ENCODE peak calls at places on chromosomes 13 and 19, in six cellular contexts. I, U, C, T, J and F are unnamed samples.

GRCh38 chr19:41872775-41873647 is 4.1 kb upstream of the CD79A start:
- DNase-seq in C (peak), U (peak), J (peak), I (peak), T (peak), F (no peak)

GRCh38 chr19:35704218-35704617 is at the start of gene ZBTB32:
- DNase-seq in C (no peak), T (peak), I (peak), J (no peak), U (no peak), F (no peak)

GRCh38 chr19:18514800-18515682 is 6.8 kb downstream of the ELL start:
- DNase-seq in U (peak), J (peak), I (peak), T (peak), C (no peak), F (peak)

GRCh38 chr19:860481-861098 is 1.1 kb downstream of the CFD start:
- DNase-seq in C (peak), I (peak), T (peak), U (peak), J (peak), F (peak)

GRCh38 chr13:100536643-100537180 is 51.9 kb downstream of the GGACT start:
- DNase-seq in J (no peak), T (no peak), U (no peak), I (no peak), C (no peak), F (no peak)

GRCh38 chr13:79402074-79402635 is 3.9 kb downstream of the RBM26 start:
- DNase-seq in J (no peak), I (no peak), T (no peak), U (no peak), C (no peak), F (no peak)

GRCh38 chr13:28239374-28239773 is 101.0 kb downstream of the PAN3 start:
- DNase-seq in J (no peak), T (no peak), U (no peak), C (no peak), I (no peak), F (no peak)

GRCh38 chr13:95323930-95324662 is 22.8 kb upstream of the ABCC4 start:
- DNase-seq in I (no peak), C (no peak), T (peak), J (no peak), U (no peak), F (no peak)

GRCh38 chr19:35959040-35959967 is 23.1 kb downstream of the LRFN3 start:
- DNase-seq in T (no peak), C (no peak), U (peak), I (peak), J (peak), F (no peak)

GRCh38 chr13:81821259-81821658 is 1480.3 kb upstream of the SPRY2 start:
- DNase-seq in I (no peak), J (no peak), U (no peak), C (no peak), T (no peak), F (no peak)

GRCh38 chr13:39297664-39298171 is 259.5 kb downstream of the NHLRC3 start:
- DNase-seq in I (no peak), J (no peak), T (no peak), U (no peak), C (no peak), F (no peak)

GRCh38 chr19:18173572-18174294 is at the start of gene IFI30:
- DNase-seq in I (peak), U (peak), J (peak), C (no peak), T (peak), F (peak)

GRCh38 chr13:20425819-20426219 is 99.8 kb downstream of the CRYL1 start:
- DNase-seq in C (no peak), U (no peak), I (no peak), T (peak), J (no peak), F (no peak)

GRCh38 chr19:7953060-7953459 is 9.6 kb upstream of the TIMM44 start:
- DNase-seq in J (no peak), C (no peak), T (peak), I (no peak), U (no peak), F (no peak)

GRCh38 chr13:21176982-21177284 is 475 bp downstream of the MRPL57 start:
- DNase-seq in C (no peak), I (no peak), U (no peak), J (no peak), T (no peak), F (no peak)

GRCh38 chr19:42295831-42296525 is 6.0 kb upstream of the PRR19 start:
- DNase-seq in J (peak), T (peak), C (peak), U (peak), I (peak), F (peak)

GRCh38 chr13:19781526-19781925 is 1.2 kb downstream of the PSPC1 start:
- DNase-seq in U (no peak), J (no peak), I (no peak), C (no peak), T (no peak), F (no peak)

GRCh38 chr13:26946675-26947342 is 186.2 kb upstream of the GPR12 start:
- DNase-seq in I (no peak), U (peak), J (no peak), T (peak), C (no peak), F (no peak)

GRCh38 chr13:32314271-32314967 is 744 bp downstream of the ZAR1L start:
- DNase-seq in J (peak), T (no peak), C (no peak), U (no peak), I (peak), F (peak)

GRCh38 chr13:53200498-53201453 is 172.2 kb downstream of the OLFM4 start:
- DNase-seq in J (peak), I (peak), T (peak), C (no peak), U (peak), F (no peak)

GRCh38 chr19:9144920-9145319 is 4.7 kb downstream of the ZNF317 start:
- DNase-seq in T (peak), J (no peak), U (no peak), C (no peak), I (no peak), F (no peak)

GRCh38 chr19:18119243-18120105 is 21.9 kb downstream of the MAST3 start:
- DNase-seq in T (no peak), U (no peak), J (no peak), I (no peak), C (no peak), F (no peak)

GRCh38 chr13:26183416-26183815 is 38.7 kb downstream of the RNF6 start:
- DNase-seq in T (no peak), U (no peak), J (no peak), C (no peak), I (no peak), F (no peak)

GRCh38 chr19:18110833-18111232 is 13.3 kb downstream of the MAST3 start:
- DNase-seq in I (no peak), U (no peak), J (no peak), C (peak), T (peak), F (no peak)

GRCh38 chr13:41603917-41604316 is 146.6 kb downstream of the RGCC start:
- DNase-seq in I (no peak), U (peak), T (no peak), C (no peak), J (no peak), F (no peak)

GRCh38 chr13:114062754-114063153 is 69.7 kb downstream of the RASA3 start:
- DNase-seq in I (peak), J (no peak), U (no peak), C (no peak), T (no peak), F (no peak)

GRCh38 chr13:111328803-111329410 is 8.5 kb downstream of the TEX29 start:
- DNase-seq in I (no peak), U (no peak), J (no peak), C (no peak), T (no peak), F (peak)

GRCh38 chr13:48158290-48158689 is 63.4 kb upstream of the MED4 start:
- DNase-seq in U (no peak), T (no peak), I (no peak), J (no peak), C (no peak), F (no peak)

GRCh38 chr13:114099191-114099590 is 33.2 kb downstream of the RASA3 start:
- DNase-seq in U (peak), J (peak), C (peak), T (peak), I (peak), F (peak)

GRCh38 chr19:4559569-4559968 is at the start of gene SEMA6B:
- DNase-seq in J (no peak), T (no peak), U (peak), I (peak), C (no peak), F (peak)

GRCh38 chr13:52128714-52129700 is at the start of gene NEK5:
- DNase-seq in U (peak), I (peak), C (peak), T (peak), J (peak), F (peak)

GRCh38 chr19:19475845-19476828 is 39.2 kb downstream of the TSSK6 start:
- DNase-seq in T (peak), C (peak), U (no peak), J (no peak), I (peak), F (no peak)

GRCh38 chr19:18408053-18408476 is 10.6 kb upstream of the LRRC25 start:
- DNase-seq in U (no peak), J (peak), I (peak), T (peak), C (no peak), F (peak)

GRCh38 chr13:84192125-84192524 is 309.9 kb upstream of the SLITRK1 start:
- DNase-seq in T (peak), I (no peak), U (peak), C (no peak), J (no peak), F (no peak)

GRCh38 chr13:69108486-69108885 is 999.1 kb upstream of the ATXN8OS start:
- DNase-seq in U (no peak), T (no peak), I (no peak), J (no peak), C (no peak), F (no peak)

GRCh38 chr19:51610576-51610975 is 19.6 kb downstream of the SIGLEC5 start:
- DNase-seq in I (no peak), J (no peak), U (no peak), C (no peak), T (no peak), F (no peak)

GRCh38 chr19:55418185-55418584 is 10.6 kb upstream of the UBE2S start:
- DNase-seq in C (peak), I (peak), J (no peak), T (peak), U (peak), F (no peak)

GRCh38 chr19:3108775-3109174 is 14.6 kb downstream of the GNA11 start:
- DNase-seq in U (peak), I (peak), T (peak), J (peak), C (peak), F (no peak)

GRCh38 chr13:33224191-33224590 is 61.4 kb downstream of the STARD13 start:
- DNase-seq in I (no peak), T (no peak), J (no peak), C (no peak), U (no peak), F (no peak)

DNA sequence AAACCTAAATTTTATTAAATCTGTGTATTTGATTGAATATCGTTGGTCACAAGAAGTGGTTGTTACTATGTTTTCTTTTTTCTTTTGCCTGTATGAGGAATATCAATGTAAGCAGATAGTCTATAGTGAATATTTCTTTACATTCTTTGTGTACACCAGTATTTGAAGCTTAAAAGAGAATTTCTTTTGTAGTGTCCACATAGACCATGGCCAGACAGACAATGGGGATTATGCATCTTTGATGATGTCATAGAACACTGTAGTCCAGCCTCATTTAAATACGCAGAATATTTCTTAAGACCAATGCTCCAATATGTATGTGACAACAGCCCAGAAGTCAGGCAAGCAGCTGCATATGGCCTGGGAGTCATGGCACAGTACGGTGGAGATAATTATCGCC is 64.8 kb downstream of the IPO5 start:
- DNase-seq in T (no peak), U (no peak), I (no peak), J (no peak), C (no peak), F (no peak)
- H3K4me3 ChIP-seq in T (no peak), U (no peak), I (no peak), J (no peak), C (no peak), F (no peak)

GRCh38 chr19:40800997-40801377 is 2.0 kb downstream of the EGLN2 start:
- DNase-seq in I (peak), C (no peak), U (no peak), J (no peak), T (no peak), F (no peak)
- H3K4me3 ChIP-seq in I (no peak), C (no peak), U (no peak), J (peak), T (no peak), F (no peak)

DNA sequence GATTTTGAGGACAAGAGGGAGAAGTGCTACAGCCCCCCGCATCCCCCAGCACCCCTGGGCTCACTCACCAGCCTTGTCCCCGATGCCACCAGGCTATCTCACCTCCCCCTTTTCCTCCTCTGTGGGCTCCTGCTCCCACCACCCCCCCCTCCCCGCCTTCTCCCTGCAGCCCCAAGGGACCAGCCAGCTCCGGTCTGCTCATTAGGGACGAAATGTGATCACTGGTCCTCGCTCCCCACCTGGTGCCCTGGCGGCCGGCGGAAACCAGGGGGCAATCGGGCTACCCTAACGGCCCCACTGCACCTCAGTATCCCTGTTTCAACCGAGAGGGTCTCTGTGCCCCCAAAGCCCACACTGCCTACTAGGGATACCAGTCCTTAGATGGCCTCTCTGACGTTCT is 2.7 kb downstream of the GPR4 start:
- DNase-seq in J (no peak), U (no peak), T (no peak), I (no peak), C (no peak), F (no peak)
- H3K4me3 ChIP-seq in J (peak), U (no peak), T (no peak), I (peak), C (no peak), F (no peak)

DNA sequence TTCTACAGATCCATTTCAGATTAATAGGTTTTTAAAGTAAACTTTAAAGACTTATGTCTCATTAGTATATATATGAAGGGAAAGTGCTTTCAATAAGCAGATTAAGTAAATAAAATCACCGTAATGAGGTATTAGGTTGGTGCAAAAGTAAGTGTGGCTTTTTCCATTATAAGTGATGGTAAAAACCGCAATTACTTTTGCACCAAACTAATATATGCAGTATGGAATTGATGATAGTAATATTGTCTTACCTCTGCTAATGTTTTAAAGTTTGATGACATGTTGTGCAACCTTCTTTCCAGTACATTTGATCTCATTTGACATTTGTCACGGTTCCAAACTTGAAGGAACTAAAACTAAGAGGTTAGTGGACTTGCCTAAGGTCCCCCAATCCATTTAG is 1819.3 kb downstream of the PCDH9 start:
- DNase-seq in J (no peak), I (no peak), U (no peak), T (no peak), C (no peak), F (no peak)
- H3K4me3 ChIP-seq in J (no peak), I (no peak), U (no peak), T (no peak), C (no peak), F (no peak)

DNA sequence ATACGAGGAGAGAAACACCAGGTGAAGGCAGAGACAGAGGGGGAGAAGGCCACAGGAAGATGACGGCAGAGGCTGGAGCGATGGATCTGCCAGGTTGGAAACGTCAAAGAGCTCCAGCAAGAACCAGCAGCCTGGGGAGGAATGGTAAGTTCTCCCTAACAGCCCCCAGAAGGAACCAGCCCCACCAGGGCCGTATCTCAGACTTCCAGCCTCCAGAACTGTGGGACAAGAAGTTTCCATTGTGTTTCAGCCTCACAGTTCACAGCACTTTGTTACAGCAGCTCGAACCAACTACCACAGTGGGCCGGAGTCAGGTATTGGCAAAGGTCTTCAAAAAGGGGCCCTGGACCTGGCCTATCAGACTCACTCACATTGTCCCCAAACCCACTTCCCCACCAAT is 89.2 kb upstream of the GPR183 start:
- DNase-seq in U (no peak), J (no peak), C (no peak), T (no peak), I (no peak), F (no peak)
- H3K4me3 ChIP-seq in U (no peak), J (no peak), C (no peak), T (no peak), I (no peak), F (no peak)

GRCh38 chr19:46349311-46349993 is 2.6 kb downstream of the PPP5C start:
- DNase-seq in I (no peak), U (no peak), J (no peak), T (no peak), C (no peak), F (no peak)
- H3K4me3 ChIP-seq in I (no peak), U (no peak), J (no peak), T (no peak), C (no peak), F (no peak)

DNA sequence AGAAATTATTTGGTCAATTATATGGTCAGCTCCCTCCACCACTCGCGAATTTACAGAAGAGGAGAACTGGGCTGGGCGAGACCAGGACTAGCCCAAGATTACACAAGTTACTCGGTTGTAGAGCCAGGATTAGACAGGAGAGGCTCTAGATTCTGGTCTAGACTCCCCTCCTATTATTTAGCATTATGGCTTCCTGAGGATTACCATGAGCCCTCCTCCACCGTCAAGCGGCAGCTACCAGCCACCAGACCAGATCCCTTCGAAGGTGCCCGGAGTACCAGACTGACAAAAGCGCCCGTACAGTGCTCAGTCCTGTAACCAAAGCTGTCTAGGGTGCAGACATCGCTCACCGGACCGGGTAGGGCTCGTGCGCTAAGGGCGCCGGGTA is 497 bp upstream of the MLNR start:
- DNase-seq in J (no peak), T (no peak), I (no peak), C (no peak), U (no peak), F (no peak)
- H3K4me3 ChIP-seq in J (peak), T (no peak), I (peak), C (no peak), U (peak), F (peak)